ENCODE peak calls at places on chromosomes 16 and 17, in nine cellular contexts. U is adrenal gland; T is AG04450; I is HFFc6; G is uterus; X is activated CD8-positive, alpha-beta T cell treated with anti-CD3 and anti-CD28 coated beads for 36 hours; Y is breast epithelium; D is HFF-Myc; L is cardiac fibroblast. E is an unnamed sample.

GRCh38 chr16:88669986-88670385 is 7.1 kb upstream of the MVD start:
- DNase-seq in U (no peak), T (no peak), I (no peak), G (no peak), X (no peak), Y (no peak), D (no peak), L (no peak), E (peak)

GRCh38 chr17:65629234-65629690 is 67.8 kb upstream of the AXIN2 start:
- DNase-seq in U (no peak), T (no peak), I (no peak), G (no peak), X (no peak), Y (no peak), D (no peak), L (no peak), E (no peak)

GRCh38 chr17:37494401-37494831 is 4.7 kb downstream of the DUSP14 start:
- DNase-seq in U (no peak), T (no peak), I (no peak), G (no peak), X (no peak), Y (no peak), D (no peak), L (no peak), E (peak)

GRCh38 chr16:21646721-21647561 is 5.5 kb downstream of the IGSF6 start:
- DNase-seq in U (no peak), T (no peak), I (no peak), G (no peak), X (peak), Y (no peak), D (no peak), L (no peak), E (no peak)

GRCh38 chr16:73432794-73433455 is 385.0 kb upstream of the ZFHX3 start:
- DNase-seq in U (no peak), T (no peak), I (no peak), G (no peak), X (no peak), Y (no peak), D (no peak), L (no peak), E (no peak)

GRCh38 chr16:77945126-77945525 is 77.2 kb upstream of the CLEC3A start:
- DNase-seq in U (no peak), T (no peak), I (no peak), G (no peak), X (no peak), Y (no peak), D (no peak), L (no peak), E (no peak)

GRCh38 chr17:34617398-34617797 is 38.0 kb downstream of the TMEM132E start:
- DNase-seq in U (no peak), T (no peak), I (no peak), G (no peak), X (no peak), Y (no peak), D (no peak), L (no peak), E (no peak)

GRCh38 chr17:72465191-72466024 is 344.6 kb downstream of the SOX9 start:
- DNase-seq in U (peak), T (peak), I (peak), G (no peak), X (no peak), Y (peak), D (peak), L (peak), E (peak)

GRCh38 chr16:89198417-89199240 is 1.7 kb downstream of the SLC22A31 start:
- DNase-seq in U (no peak), T (no peak), I (no peak), G (no peak), X (no peak), Y (no peak), D (no peak), L (no peak), E (no peak)

GRCh38 chr16:61128545-61129323 is 907.5 kb downstream of the CDH8 start:
- DNase-seq in U (no peak), T (no peak), I (no peak), G (no peak), X (no peak), Y (no peak), D (no peak), L (no peak), E (no peak)

GRCh38 chr16:87375426-87376135 is 8.0 kb downstream of the FBXO31 start:
- DNase-seq in U (peak), T (no peak), I (peak), G (no peak), X (no peak), Y (no peak), D (no peak), L (peak), E (peak)

GRCh38 chr16:28309811-28310311 is 17.5 kb downstream of the SBK1 start:
- DNase-seq in U (no peak), T (no peak), I (no peak), G (no peak), X (peak), Y (no peak), D (no peak), L (no peak), E (no peak)

GRCh38 chr17:72152392-72152727 is 31.5 kb downstream of the SOX9 start:
- DNase-seq in U (peak), T (no peak), I (no peak), G (no peak), X (no peak), Y (no peak), D (no peak), L (peak), E (no peak)

GRCh38 chr17:50406578-50406977 is 9.3 kb upstream of the LRRC59 start:
- DNase-seq in U (no peak), T (no peak), I (no peak), G (no peak), X (no peak), Y (no peak), D (no peak), L (no peak), E (no peak)

GRCh38 chr17:13143001-13143400 is 125.2 kb upstream of the ELAC2 start:
- DNase-seq in U (no peak), T (no peak), I (no peak), G (no peak), X (no peak), Y (no peak), D (no peak), L (no peak), E (no peak)

GRCh38 chr17:63150994-63151464 is 185.0 kb downstream of the TANC2 start:
- DNase-seq in U (no peak), T (peak), I (peak), G (no peak), X (no peak), Y (no peak), D (peak), L (peak), E (peak)

GRCh38 chr16:85303354-85303883 is 191.1 kb upstream of the CIBAR2 start:
- DNase-seq in U (peak), T (no peak), I (no peak), G (peak), X (peak), Y (no peak), D (no peak), L (peak), E (no peak)

GRCh38 chr16:4723071-4723767 is 10.9 kb downstream of the ANKS3 start:
- DNase-seq in U (no peak), T (no peak), I (no peak), G (no peak), X (no peak), Y (no peak), D (no peak), L (no peak), E (no peak)

GRCh38 chr17:38922538-38923291 is 2.7 kb upstream of the LASP1NB start:
- DNase-seq in U (peak), T (no peak), I (peak), G (peak), X (no peak), Y (peak), D (peak), L (peak), E (peak)

GRCh38 chr16:74226361-74226979 is 70.1 kb upstream of the PSMD7 start:
- DNase-seq in U (no peak), T (no peak), I (peak), G (no peak), X (no peak), Y (no peak), D (no peak), L (peak), E (peak)

GRCh38 chr17:48600244-48601098 is 4.3 kb downstream of the HOXB6 start:
- DNase-seq in U (no peak), T (no peak), I (no peak), G (no peak), X (no peak), Y (no peak), D (no peak), L (no peak), E (no peak)

GRCh38 chr17:57619061-57619937 is 125.8 kb downstream of the CCDC182 start:
- DNase-seq in U (peak), T (no peak), I (peak), G (no peak), X (no peak), Y (no peak), D (no peak), L (peak), E (peak)

GRCh38 chr17:50872710-50873424 is 6.7 kb upstream of the TOB1 start:
- DNase-seq in U (peak), T (no peak), I (peak), G (no peak), X (peak), Y (peak), D (peak), L (peak), E (peak)

GRCh38 chr17:58311429-58311894 is 17.1 kb downstream of the TSPOAP1 start:
- DNase-seq in U (no peak), T (no peak), I (no peak), G (no peak), X (no peak), Y (peak), D (no peak), L (no peak), E (no peak)

GRCh38 chr17:77264617-77265230 is 124.0 kb downstream of the SEC14L1 start:
- DNase-seq in U (no peak), T (no peak), I (no peak), G (no peak), X (no peak), Y (no peak), D (no peak), L (no peak), E (no peak)

GRCh38 chr17:59652119-59652518 is 32.4 kb downstream of the CLTC start:
- DNase-seq in U (no peak), T (peak), I (peak), G (no peak), X (no peak), Y (no peak), D (no peak), L (peak), E (peak)

GRCh38 chr17:9271989-9272388 is 250.7 kb downstream of the NTN1 start:
- DNase-seq in U (peak), T (no peak), I (no peak), G (no peak), X (no peak), Y (no peak), D (no peak), L (no peak), E (no peak)

GRCh38 chr16:89102777-89103073 is 9.1 kb downstream of the ACSF3 start:
- DNase-seq in U (no peak), T (no peak), I (no peak), G (no peak), X (no peak), Y (no peak), D (no peak), L (no peak), E (no peak)

GRCh38 chr16:8847623-8848022 is 21.2 kb downstream of the CARHSP1 start:
- DNase-seq in U (no peak), T (no peak), I (no peak), G (no peak), X (no peak), Y (no peak), D (no peak), L (no peak), E (no peak)

GRCh38 chr17:7435676-7436555 is 681 bp downstream of the TMEM102 start:
- DNase-seq in U (peak), T (no peak), I (no peak), G (no peak), X (peak), Y (peak), D (no peak), L (no peak), E (no peak)

GRCh38 chr17:49402706-49403105 is 12.0 kb downstream of the PHB1 start:
- DNase-seq in U (no peak), T (no peak), I (no peak), G (no peak), X (no peak), Y (no peak), D (no peak), L (no peak), E (no peak)

GRCh38 chr17:62648954-62649294 is 21.5 kb downstream of the MRC2 start:
- DNase-seq in U (no peak), T (no peak), I (no peak), G (no peak), X (no peak), Y (no peak), D (no peak), L (no peak), E (no peak)

GRCh38 chr17:81379523-81379942 is 15.7 kb upstream of the BAHCC1 start:
- DNase-seq in U (no peak), T (no peak), I (no peak), G (no peak), X (no peak), Y (peak), D (no peak), L (no peak), E (no peak)
- TF ChIP-seq CTCF in U (no peak), T (no peak), I (no peak), G (no peak), X (no peak), Y (no peak), D (no peak), L (no peak), E (no peak)

GRCh38 chr16:265711-266110 is 10.0 kb downstream of the RGS11 start:
- DNase-seq in U (no peak), T (no peak), I (no peak), G (no peak), X (no peak), Y (no peak), D (no peak), L (no peak), E (no peak)
- TF ChIP-seq CTCF in U (no peak), T (no peak), I (no peak), G (no peak), X (no peak), Y (no peak), D (no peak), L (no peak), E (no peak)

GRCh38 chr17:43983515-43984411 is 20.7 kb upstream of the NAGS start:
- DNase-seq in U (peak), T (no peak), I (no peak), G (no peak), X (peak), Y (no peak), D (no peak), L (no peak), E (no peak)
- TF ChIP-seq CTCF in U (no peak), T (peak), I (peak), G (no peak), X (no peak), Y (no peak), D (peak), L (peak), E (peak)

DNA sequence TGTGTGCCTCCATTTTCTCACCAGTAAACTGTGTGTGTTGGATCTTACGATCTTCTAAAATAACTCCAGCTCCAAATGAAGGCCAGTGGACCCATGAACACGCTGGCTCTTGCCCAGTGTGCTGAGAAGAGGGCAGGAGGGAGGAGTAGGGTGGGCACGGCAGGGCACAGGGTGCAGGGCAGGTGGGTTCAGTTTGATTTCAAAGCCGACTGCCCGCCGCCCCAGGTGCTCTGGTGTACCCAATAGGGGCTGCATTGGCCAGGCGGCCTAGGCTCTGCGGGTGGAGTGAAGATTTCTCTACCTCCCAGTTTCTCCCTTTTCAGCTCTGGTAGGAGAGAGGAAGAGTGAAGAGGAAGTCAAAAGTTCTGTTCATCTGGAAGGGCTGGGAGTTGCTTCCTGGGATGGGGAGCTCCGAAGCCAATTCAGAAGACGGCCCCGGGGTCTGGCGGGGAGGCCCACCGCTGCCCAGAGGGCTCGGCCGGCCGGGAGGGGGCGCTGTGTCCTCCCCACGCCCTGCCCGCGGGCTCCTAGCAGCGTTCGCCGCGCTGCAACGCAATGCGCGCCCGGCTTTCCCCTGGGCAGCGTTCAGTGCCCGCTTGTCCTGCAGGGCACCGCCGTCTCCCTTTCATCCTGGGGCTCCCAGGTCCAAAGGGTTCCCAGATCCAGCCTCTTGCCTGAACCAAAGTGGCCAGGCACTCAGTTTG is 1.1 kb upstream of the CRHR1 start:
- DNase-seq in U (peak), T (no peak), I (no peak), G (peak), X (peak), Y (no peak), D (no peak), L (no peak), E (no peak)
- TF ChIP-seq CTCF in U (no peak), T (no peak), I (peak), G (peak), X (peak), Y (no peak), D (peak), L (no peak), E (no peak)

E was measured in fibroblast of mammary gland.